ENCODE peak calls at places on chromosomes 4 and X, in eight cellular contexts. W is uterus, Y is GM06990, N is RWPE1, I is cardiac muscle cell, Z is NB4, J is activated B cell treated with CpG ODN at 0.5 μM for 24 hours, O is GM13977. S is an unnamed sample.

GRCh38 chr4:140257461-140258305 is 103.7 kb upstream of the MAML3 start:
- DNase-seq in W (no peak), Y (no peak), N (no peak), I (no peak), Z (no peak), J (no peak), O (no peak), S (no peak)

GRCh38 chr4:168840386-168840763 is 169.7 kb downstream of the CBR4 start:
- DNase-seq in W (no peak), Y (no peak), N (no peak), I (no peak), Z (no peak), J (no peak), O (no peak), S (no peak)

GRCh38 chr4:53601251-53601764 is 10.0 kb upstream of the LNX1 start:
- DNase-seq in W (no peak), Y (peak), N (no peak), I (peak), Z (peak), J (no peak), O (peak), S (peak)

GRCh38 chr4:15778191-15778741 is at the start of gene CD38:
- DNase-seq in W (no peak), Y (peak), N (no peak), I (peak), Z (peak), J (peak), O (peak), S (peak)

GRCh38 chr4:25953740-25954139 is 39.7 kb downstream of the SMIM20 start:
- DNase-seq in W (no peak), Y (no peak), N (peak), I (no peak), Z (no peak), J (no peak), O (no peak), S (no peak)

GRCh38 chr4:90227177-90227576 is 100.0 kb downstream of the CCSER1 start:
- DNase-seq in W (no peak), Y (no peak), N (no peak), I (no peak), Z (no peak), J (no peak), O (no peak), S (no peak)

GRCh38 chr4:72971572-72971971 is 97.9 kb downstream of the COX18 start:
- DNase-seq in W (no peak), Y (no peak), N (peak), I (no peak), Z (no peak), J (no peak), O (no peak), S (no peak)

GRCh38 chr4:185238261-185238681 is 28.9 kb downstream of the SNX25 start:
- DNase-seq in W (no peak), Y (no peak), N (no peak), I (no peak), Z (no peak), J (no peak), O (no peak), S (no peak)

GRCh38 chrX:53048169-53049126 is at the start of gene GPR173:
- DNase-seq in W (peak), Y (no peak), N (no peak), I (peak), Z (no peak), J (no peak), O (no peak), S (no peak)

GRCh38 chrX:10979956-10980355 is 131.2 kb upstream of the HCCS start:
- DNase-seq in W (no peak), Y (no peak), N (no peak), I (no peak), Z (no peak), J (no peak), O (no peak), S (no peak)

GRCh38 chrX:57930051-57930450 is 19.8 kb upstream of the ZXDA start:
- DNase-seq in W (no peak), Y (no peak), N (no peak), I (no peak), Z (no peak), J (no peak), O (no peak), S (no peak)

GRCh38 chr4:182449186-182449880 is 206.1 kb downstream of the TENM3 start:
- DNase-seq in W (no peak), Y (no peak), N (peak), I (no peak), Z (no peak), J (no peak), O (peak), S (peak)

GRCh38 chr4:114813961-114814360 is 215.4 kb downstream of the UGT8 start:
- DNase-seq in W (no peak), Y (no peak), N (no peak), I (no peak), Z (no peak), J (no peak), O (no peak), S (no peak)

GRCh38 chrX:24026403-24026801 is 584 bp downstream of the KLHL15 start:
- DNase-seq in W (no peak), Y (no peak), N (peak), I (no peak), Z (peak), J (no peak), O (no peak), S (no peak)

GRCh38 chr4:89303989-89304388 is 3.6 kb downstream of the GPRIN3 start:
- DNase-seq in W (no peak), Y (no peak), N (no peak), I (no peak), Z (no peak), J (no peak), O (no peak), S (no peak)

GRCh38 chrX:40281341-40282005 is 183.7 kb upstream of the BCOR start:
- DNase-seq in W (no peak), Y (no peak), N (no peak), I (no peak), Z (peak), J (no peak), O (no peak), S (no peak)

GRCh38 chr4:1277667-1278335 is 11.9 kb upstream of the MAEA start:
- DNase-seq in W (no peak), Y (no peak), N (no peak), I (no peak), Z (peak), J (no peak), O (no peak), S (no peak)

GRCh38 chrX:71815906-71816156 is 52.7 kb downstream of the CXorf49B start:
- DNase-seq in W (no peak), Y (no peak), N (no peak), I (no peak), Z (no peak), J (no peak), O (no peak), S (no peak)

GRCh38 chrX:38151426-38151825 is 69.2 kb downstream of the SRPX start:
- DNase-seq in W (no peak), Y (no peak), N (no peak), I (no peak), Z (no peak), J (no peak), O (no peak), S (no peak)

GRCh38 chrX:1185556-1185955 is 26.9 kb downstream of the CRLF2 start:
- DNase-seq in W (no peak), Y (no peak), N (no peak), I (no peak), Z (no peak), J (no peak), O (no peak), S (no peak)

GRCh38 chr4:89765966-89766365 is 71.0 kb downstream of the SNCA start:
- DNase-seq in W (no peak), Y (no peak), N (peak), I (no peak), Z (no peak), J (no peak), O (no peak), S (no peak)

GRCh38 chr4:75584067-75584466 is 28.2 kb downstream of the ODAPH start:
- DNase-seq in W (no peak), Y (no peak), N (no peak), I (no peak), Z (no peak), J (no peak), O (no peak), S (no peak)

GRCh38 chrX:47218920-47219815 is 687 bp downstream of the CDK16 start:
- DNase-seq in W (peak), Y (peak), N (peak), I (peak), Z (peak), J (peak), O (peak), S (peak)

GRCh38 chr4:3284734-3285557 is 7.9 kb upstream of the RGS12 start:
- DNase-seq in W (no peak), Y (no peak), N (no peak), I (no peak), Z (no peak), J (no peak), O (no peak), S (no peak)

GRCh38 chr4:130416228-130416627 is 1320.3 kb downstream of the C4orf33 start:
- DNase-seq in W (no peak), Y (no peak), N (no peak), I (no peak), Z (no peak), J (no peak), O (no peak), S (no peak)

GRCh38 chrX:107483976-107484726 is 34.7 kb downstream of the FRMPD3 start:
- DNase-seq in W (peak), Y (peak), N (peak), I (peak), Z (peak), J (no peak), O (no peak), S (no peak)

GRCh38 chr4:110533940-110534339 is 58.0 kb downstream of the ENPEP start:
- DNase-seq in W (no peak), Y (no peak), N (peak), I (no peak), Z (no peak), J (no peak), O (peak), S (no peak)

GRCh38 chr4:123411514-123411913 is 14.9 kb downstream of the SPRY1 start:
- DNase-seq in W (no peak), Y (no peak), N (no peak), I (no peak), Z (peak), J (no peak), O (no peak), S (no peak)

GRCh38 chr4:137015759-137016409 is 516.4 kb downstream of the PCDH18 start:
- DNase-seq in W (no peak), Y (no peak), N (no peak), I (no peak), Z (no peak), J (no peak), O (no peak), S (no peak)

DNA sequence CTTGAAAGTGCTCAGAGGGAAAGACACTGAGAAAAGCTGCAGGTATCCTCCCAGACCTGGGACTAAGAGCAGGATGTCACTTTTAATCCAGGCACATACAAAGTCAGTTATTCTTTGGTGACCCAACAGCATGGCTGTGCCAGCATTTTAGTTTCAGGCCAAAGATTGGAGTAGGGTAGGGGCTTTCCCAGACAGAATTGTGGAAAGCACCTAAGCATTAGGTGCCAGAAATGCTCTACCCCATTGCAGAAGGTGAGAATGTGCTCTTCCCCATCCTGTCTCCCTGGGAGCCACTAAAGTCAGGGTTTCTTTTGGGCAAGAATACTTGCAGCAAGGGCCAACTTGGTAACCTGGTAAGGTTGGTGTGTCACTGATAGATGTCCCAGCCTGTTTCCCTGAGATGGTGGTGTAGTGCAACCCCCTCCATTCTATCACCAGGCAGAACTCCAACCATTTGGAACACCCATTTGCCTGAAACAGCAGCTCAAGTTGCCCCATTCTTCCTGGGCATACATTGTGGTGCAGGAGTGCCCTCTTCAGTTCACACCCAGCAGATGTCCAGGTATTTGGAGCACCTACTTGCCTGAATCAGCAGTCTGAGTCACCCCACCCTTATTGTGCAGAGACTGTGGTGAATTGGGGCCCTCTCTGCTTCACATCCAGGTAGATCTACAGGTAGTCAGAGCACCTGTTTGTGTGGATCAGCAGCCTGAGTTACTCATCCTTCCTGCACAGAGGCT is 183.5 kb downstream of the ZC4H2 start:
- DNase-seq in W (no peak), Y (no peak), N (no peak), I (no peak), Z (peak), J (no peak), O (no peak), S (no peak)
- TF ChIP-seq CTCF in W (no peak), Y (no peak), N (no peak), I (no peak), Z (no peak), J (no peak), O (no peak), S (no peak)

GRCh38 chr4:13990596-13991589 is 363.4 kb upstream of the BOD1L1 start:
- DNase-seq in W (no peak), Y (no peak), N (no peak), I (peak), Z (no peak), J (no peak), O (no peak), S (no peak)

GRCh38 chr4:13992041-13992440 is 364.5 kb upstream of the BOD1L1 start:
- DNase-seq in W (no peak), Y (no peak), N (no peak), I (no peak), Z (no peak), J (no peak), O (no peak), S (no peak)

GRCh38 chr4:13994016-13994415 is 366.5 kb upstream of the BOD1L1 start:
- DNase-seq in W (no peak), Y (no peak), N (no peak), I (no peak), Z (no peak), J (no peak), O (no peak), S (no peak)

GRCh38 chr4:13989496-13989895 is 362.0 kb upstream of the BOD1L1 start:
- DNase-seq in W (no peak), Y (no peak), N (no peak), I (no peak), Z (no peak), J (no peak), O (no peak), S (no peak)

DNA sequence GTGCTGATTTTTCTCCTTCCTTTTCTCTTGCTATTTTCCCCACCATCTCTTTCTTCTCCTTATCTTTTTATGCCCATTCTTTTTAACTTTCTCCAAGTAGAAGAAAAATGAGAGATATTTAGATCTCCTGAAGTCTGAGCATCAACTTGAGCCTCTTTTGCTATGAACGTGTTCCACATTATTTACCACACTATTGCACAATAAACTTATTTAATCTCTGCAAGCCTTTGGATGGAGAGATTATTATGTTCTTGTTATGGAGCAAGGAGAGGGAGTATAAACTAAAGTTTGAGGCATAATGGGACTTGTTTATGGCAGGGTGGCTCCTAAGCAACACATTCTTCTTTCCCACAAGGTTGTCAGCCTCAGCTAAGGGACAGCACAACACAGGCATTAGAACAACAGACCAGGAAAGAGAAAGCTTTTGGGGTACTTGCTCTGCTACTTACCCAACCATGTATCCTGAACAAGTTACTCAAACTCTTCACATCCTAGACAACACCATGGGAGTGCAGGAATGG is 365.5 kb upstream of the BOD1L1 start:
- DNase-seq in W (no peak), Y (no peak), N (no peak), I (no peak), Z (no peak), J (no peak), O (no peak), S (no peak)
- TF ChIP-seq CTCF in W (no peak), Y (no peak), N (no peak), I (no peak), Z (no peak), J (no peak), O (no peak), S (no peak)

DNA sequence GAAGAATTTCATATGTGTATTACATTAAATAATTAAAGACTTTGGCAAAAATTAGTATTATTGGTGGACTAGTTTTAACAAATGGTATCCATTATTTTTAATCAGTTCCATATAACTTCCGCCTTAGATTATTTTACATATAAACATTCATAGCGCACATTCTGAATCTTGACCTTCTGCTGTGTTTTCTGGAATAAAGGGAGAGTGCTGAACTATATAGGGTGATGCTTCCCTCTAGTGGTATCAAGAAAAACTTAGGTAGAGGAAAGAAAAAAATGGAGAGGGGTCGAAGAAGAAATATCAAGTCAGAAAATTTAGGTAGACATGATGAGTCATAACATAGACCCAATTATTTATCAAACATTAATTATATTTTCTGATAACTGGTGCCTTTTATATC is 155.6 kb upstream of the PACRGL start:
- DNase-seq in W (no peak), Y (peak), N (peak), I (peak), Z (peak), J (no peak), O (no peak), S (peak)
- TF ChIP-seq CTCF in W (peak), Y (peak), N (peak), I (peak), Z (peak), J (no peak), O (no peak), S (no peak)

GRCh38 chr4:84035568-84035967 is 463.5 kb downstream of the NKX6-1 start:
- DNase-seq in W (no peak), Y (no peak), N (no peak), I (no peak), Z (no peak), J (no peak), O (no peak), S (no peak)

DNA sequence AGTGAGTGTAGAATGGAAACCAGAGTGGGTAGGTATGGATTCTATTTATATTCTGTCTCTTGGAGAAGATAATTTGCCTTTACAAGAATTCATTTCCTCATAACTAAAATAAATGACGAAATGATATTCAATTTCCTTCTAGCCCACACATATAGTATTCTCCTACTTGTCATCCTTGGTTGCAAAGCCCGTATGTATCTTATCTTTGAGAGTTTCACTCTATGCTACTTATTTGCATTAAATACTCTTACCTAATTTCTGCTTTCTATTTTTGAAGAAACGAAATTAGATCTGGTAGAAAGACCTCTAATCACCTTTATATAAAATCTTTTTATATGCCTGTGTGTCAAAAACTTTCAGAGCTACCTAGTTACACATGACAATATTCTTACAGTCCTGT is 457.7 kb downstream of the NKX6-1 start:
- DNase-seq in W (no peak), Y (no peak), N (no peak), I (no peak), Z (no peak), J (no peak), O (no peak), S (no peak)
- TF ChIP-seq CTCF in W (no peak), Y (no peak), N (no peak), I (no peak), Z (no peak), J (no peak), O (no peak), S (no peak)